ENCODE peak calls at places on chromosomes 12 and 14, in five cellular contexts. One of them, this sample, is unnamed.

GRCh38 chr12:16112626-16113560 is 164.6 kb downstream of the SLC15A5 start:
- DNase-seq in GM23338: peak
- DNase-seq in endothelial cell of umbilical vein: no peak
- DNase-seq in upper lobe of left lung: no peak
- DNase-seq in spleen: no peak
- DNase-seq in this sample: no peak

GRCh38 chr12:116002890-116003536 is 274.5 kb downstream of the MED13L start:
- DNase-seq in GM23338: no peak
- DNase-seq in endothelial cell of umbilical vein: no peak
- DNase-seq in upper lobe of left lung: no peak
- DNase-seq in spleen: no peak
- DNase-seq in this sample: no peak

GRCh38 chr12:51941669-51942455 is 9.6 kb upstream of the ACVR1B start:
- DNase-seq in GM23338: no peak
- DNase-seq in endothelial cell of umbilical vein: no peak
- DNase-seq in upper lobe of left lung: no peak
- DNase-seq in spleen: no peak
- DNase-seq in this sample: no peak

GRCh38 chr14:51677276-51677675 is 25.6 kb downstream of the FRMD6 start:
- DNase-seq in GM23338: no peak
- DNase-seq in endothelial cell of umbilical vein: no peak
- DNase-seq in upper lobe of left lung: no peak
- DNase-seq in spleen: no peak
- DNase-seq in this sample: no peak

GRCh38 chr14:28941758-28942157 is 175.2 kb downstream of the FOXG1 start:
- DNase-seq in GM23338: no peak
- DNase-seq in endothelial cell of umbilical vein: no peak
- DNase-seq in upper lobe of left lung: no peak
- DNase-seq in spleen: no peak
- DNase-seq in this sample: no peak

GRCh38 chr12:50344775-50345174 is 51.6 kb downstream of the FAM186A start:
- DNase-seq in GM23338: no peak
- DNase-seq in endothelial cell of umbilical vein: no peak
- DNase-seq in upper lobe of left lung: no peak
- DNase-seq in spleen: no peak
- DNase-seq in this sample: no peak

GRCh38 chr12:62767506-62767905 is 167.4 kb downstream of the PPM1H start:
- DNase-seq in GM23338: no peak
- DNase-seq in endothelial cell of umbilical vein: peak
- DNase-seq in upper lobe of left lung: no peak
- DNase-seq in spleen: no peak
- DNase-seq in this sample: no peak

GRCh38 chr12:106428379-106428778 is 70.8 kb downstream of the POLR3B start:
- DNase-seq in GM23338: no peak
- DNase-seq in endothelial cell of umbilical vein: peak
- DNase-seq in upper lobe of left lung: no peak
- DNase-seq in spleen: no peak
- DNase-seq in this sample: no peak

GRCh38 chr12:47107926-47108325 is 28.2 kb upstream of the AMIGO2 start:
- DNase-seq in GM23338: no peak
- DNase-seq in endothelial cell of umbilical vein: no peak
- DNase-seq in upper lobe of left lung: no peak
- DNase-seq in spleen: no peak
- DNase-seq in this sample: no peak

GRCh38 chr14:70268760-70269159 is 80.0 kb upstream of the SLC8A3 start:
- DNase-seq in GM23338: no peak
- DNase-seq in endothelial cell of umbilical vein: no peak
- DNase-seq in upper lobe of left lung: no peak
- DNase-seq in spleen: no peak
- DNase-seq in this sample: no peak

GRCh38 chr12:106170285-106170684 is 31.5 kb upstream of the NUAK1 start:
- DNase-seq in GM23338: no peak
- DNase-seq in endothelial cell of umbilical vein: no peak
- DNase-seq in upper lobe of left lung: no peak
- DNase-seq in spleen: no peak
- DNase-seq in this sample: no peak

GRCh38 chr14:96501383-96501745 is 818 bp upstream of the PAPOLA start:
- DNase-seq in GM23338: no peak
- DNase-seq in endothelial cell of umbilical vein: no peak
- DNase-seq in upper lobe of left lung: no peak
- DNase-seq in spleen: no peak
- DNase-seq in this sample: no peak

GRCh38 chr14:34461334-34462131 is 507 bp downstream of the SPTSSA start:
- DNase-seq in GM23338: peak
- DNase-seq in endothelial cell of umbilical vein: peak
- DNase-seq in upper lobe of left lung: peak
- DNase-seq in spleen: no peak
- DNase-seq in this sample: no peak

GRCh38 chr14:63773504-63773903 is 45.6 kb upstream of the SGPP1 start:
- DNase-seq in GM23338: no peak
- DNase-seq in endothelial cell of umbilical vein: no peak
- DNase-seq in upper lobe of left lung: no peak
- DNase-seq in spleen: no peak
- DNase-seq in this sample: no peak

GRCh38 chr12:93441111-93441616 is 583 bp downstream of the UBE2N start:
- DNase-seq in GM23338: peak
- DNase-seq in endothelial cell of umbilical vein: peak
- DNase-seq in upper lobe of left lung: peak
- DNase-seq in spleen: peak
- DNase-seq in this sample: no peak

GRCh38 chr14:98607341-98607910 is 664.6 kb downstream of the BCL11B start:
- DNase-seq in GM23338: no peak
- DNase-seq in endothelial cell of umbilical vein: no peak
- DNase-seq in upper lobe of left lung: no peak
- DNase-seq in spleen: no peak
- DNase-seq in this sample: peak

GRCh38 chr14:103334644-103335603 is 887 bp downstream of the EIF5 start:
- DNase-seq in GM23338: no peak
- DNase-seq in endothelial cell of umbilical vein: peak
- DNase-seq in upper lobe of left lung: peak
- DNase-seq in spleen: peak
- DNase-seq in this sample: peak

GRCh38 chr14:63134801-63135200 is 69.4 kb upstream of the RHOJ start:
- DNase-seq in GM23338: peak
- DNase-seq in endothelial cell of umbilical vein: peak
- DNase-seq in upper lobe of left lung: no peak
- DNase-seq in spleen: no peak
- DNase-seq in this sample: no peak

GRCh38 chr14:103330536-103330935 is 3.5 kb upstream of the EIF5 start:
- DNase-seq in GM23338: no peak
- DNase-seq in endothelial cell of umbilical vein: no peak
- DNase-seq in upper lobe of left lung: no peak
- DNase-seq in spleen: no peak
- DNase-seq in this sample: no peak

GRCh38 chr12:52949413-52950331 is 754 bp downstream of the KRT18 start:
- DNase-seq in GM23338: peak
- DNase-seq in endothelial cell of umbilical vein: peak
- DNase-seq in upper lobe of left lung: peak
- DNase-seq in spleen: no peak
- DNase-seq in this sample: no peak

GRCh38 chr14:54226558-54226957 is 170.2 kb upstream of the CDKN3 start:
- DNase-seq in GM23338: no peak
- DNase-seq in endothelial cell of umbilical vein: no peak
- DNase-seq in upper lobe of left lung: no peak
- DNase-seq in spleen: no peak
- DNase-seq in this sample: no peak

GRCh38 chr12:121530600-121531355 is 50.0 kb downstream of the KDM2B start:
- DNase-seq in GM23338: peak
- DNase-seq in endothelial cell of umbilical vein: peak
- DNase-seq in upper lobe of left lung: peak
- DNase-seq in spleen: peak
- DNase-seq in this sample: peak

GRCh38 chr14:70822706-70823185 is 13.4 kb upstream of the MAP3K9 start:
- DNase-seq in GM23338: peak
- DNase-seq in endothelial cell of umbilical vein: no peak
- DNase-seq in upper lobe of left lung: peak
- DNase-seq in spleen: peak
- DNase-seq in this sample: no peak

GRCh38 chr12:645563-646071 is 17.6 kb downstream of the NINJ2 start:
- DNase-seq in GM23338: no peak
- DNase-seq in endothelial cell of umbilical vein: peak
- DNase-seq in upper lobe of left lung: no peak
- DNase-seq in spleen: no peak
- DNase-seq in this sample: no peak

GRCh38 chr14:76810953-76811400 is 1.7 kb downstream of the ANGEL1 start:
- DNase-seq in GM23338: peak
- DNase-seq in endothelial cell of umbilical vein: peak
- DNase-seq in upper lobe of left lung: peak
- DNase-seq in spleen: no peak
- DNase-seq in this sample: peak

GRCh38 chr12:44847888-44848770 is 28.0 kb downstream of the NELL2 start:
- DNase-seq in GM23338: no peak
- DNase-seq in endothelial cell of umbilical vein: no peak
- DNase-seq in upper lobe of left lung: no peak
- DNase-seq in spleen: peak
- DNase-seq in this sample: no peak

GRCh38 chr14:65750906-65751305 is 338.4 kb downstream of the FUT8 start:
- DNase-seq in GM23338: no peak
- DNase-seq in endothelial cell of umbilical vein: no peak
- DNase-seq in upper lobe of left lung: no peak
- DNase-seq in spleen: no peak
- DNase-seq in this sample: no peak
- TF ChIP-seq POLR2AphosphoS5 in GM23338: no peak
- TF ChIP-seq POLR2AphosphoS5 in endothelial cell of umbilical vein: no peak
- TF ChIP-seq POLR2AphosphoS5 in upper lobe of left lung: no peak
- TF ChIP-seq POLR2AphosphoS5 in spleen: no peak
- TF ChIP-seq POLR2AphosphoS5 in this sample: no peak

GRCh38 chr12:41439134-41439533 is 251.0 kb downstream of the PDZRN4 start:
- DNase-seq in GM23338: no peak
- DNase-seq in endothelial cell of umbilical vein: no peak
- DNase-seq in upper lobe of left lung: no peak
- DNase-seq in spleen: no peak
- DNase-seq in this sample: no peak
- TF ChIP-seq CTCF in GM23338: no peak
- TF ChIP-seq CTCF in endothelial cell of umbilical vein: no peak
- TF ChIP-seq CTCF in upper lobe of left lung: no peak
- TF ChIP-seq CTCF in spleen: no peak
- TF ChIP-seq CTCF in this sample: no peak

DNA sequence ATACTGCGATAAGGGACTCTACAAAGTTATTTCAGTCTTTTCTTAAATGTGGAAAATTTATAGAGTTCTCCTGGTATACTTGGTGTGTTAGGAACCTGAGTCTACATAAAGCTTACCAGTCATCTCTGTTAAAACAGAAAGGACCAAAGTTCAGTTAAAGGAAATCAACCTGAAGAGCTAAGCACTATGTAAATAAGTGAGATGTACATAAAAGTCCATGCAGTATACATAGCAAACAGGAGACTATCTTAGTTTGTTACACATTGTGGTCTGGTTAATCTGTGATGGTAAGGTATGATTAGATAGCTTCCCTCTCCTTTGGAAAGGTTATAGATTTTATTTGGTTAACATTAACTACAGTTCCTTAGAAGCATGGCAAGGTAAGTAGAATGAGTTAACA is 75.9 kb downstream of the ATP2B1 start:
- DNase-seq in GM23338: no peak
- DNase-seq in endothelial cell of umbilical vein: no peak
- DNase-seq in upper lobe of left lung: no peak
- DNase-seq in spleen: no peak
- DNase-seq in this sample: no peak
- TF ChIP-seq POLR2AphosphoS5 in GM23338: no peak
- TF ChIP-seq POLR2AphosphoS5 in endothelial cell of umbilical vein: no peak
- TF ChIP-seq POLR2AphosphoS5 in upper lobe of left lung: no peak
- TF ChIP-seq POLR2AphosphoS5 in spleen: no peak
- TF ChIP-seq POLR2AphosphoS5 in this sample: no peak

DNA sequence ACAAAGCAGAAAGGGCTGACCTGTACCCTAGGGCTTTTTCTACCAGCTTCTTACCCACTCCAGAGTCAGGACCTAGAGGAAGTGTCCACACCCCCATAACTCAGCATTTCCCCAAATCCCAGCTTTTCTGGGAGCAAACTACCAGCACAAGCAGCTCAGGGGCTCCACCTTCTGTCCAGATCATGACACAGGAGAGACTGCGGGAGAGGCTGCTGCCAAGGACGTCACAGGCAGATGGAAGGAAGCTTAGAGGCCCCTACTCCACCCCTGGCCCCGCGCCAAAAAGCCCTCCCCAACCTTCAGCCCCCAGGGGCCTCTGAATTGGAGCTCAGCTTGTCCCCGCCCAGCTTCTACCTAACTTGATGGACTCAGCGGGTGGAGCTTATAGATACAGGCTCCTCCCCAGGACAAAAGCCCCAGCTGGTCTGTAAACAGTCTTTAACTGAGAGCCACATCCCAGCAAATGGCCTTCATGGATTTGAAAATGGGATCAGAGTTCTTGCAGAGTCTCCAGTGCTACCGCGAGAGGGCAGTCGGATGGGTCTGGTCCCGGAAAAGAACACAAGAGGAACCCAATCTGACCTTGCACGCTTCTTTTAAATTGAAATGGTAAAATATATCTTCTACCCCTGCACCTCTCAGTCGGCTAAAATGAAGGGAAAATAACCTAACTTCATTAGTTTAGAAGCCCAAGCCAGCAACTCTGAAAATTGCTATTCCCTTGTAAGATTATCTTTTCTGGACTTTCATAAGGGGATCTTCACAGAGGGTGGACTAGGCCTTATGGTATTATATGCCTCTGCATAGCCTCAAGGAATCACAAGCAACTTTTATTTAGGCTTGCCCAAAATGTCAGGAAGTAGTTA is 6.8 kb upstream of the BAZ2A start:
- DNase-seq in GM23338: peak
- DNase-seq in endothelial cell of umbilical vein: peak
- DNase-seq in upper lobe of left lung: peak
- DNase-seq in spleen: peak
- DNase-seq in this sample: peak
- TF ChIP-seq CTCF in GM23338: peak
- TF ChIP-seq CTCF in endothelial cell of umbilical vein: peak
- TF ChIP-seq CTCF in upper lobe of left lung: peak
- TF ChIP-seq CTCF in spleen: peak
- TF ChIP-seq CTCF in this sample: peak

DNA sequence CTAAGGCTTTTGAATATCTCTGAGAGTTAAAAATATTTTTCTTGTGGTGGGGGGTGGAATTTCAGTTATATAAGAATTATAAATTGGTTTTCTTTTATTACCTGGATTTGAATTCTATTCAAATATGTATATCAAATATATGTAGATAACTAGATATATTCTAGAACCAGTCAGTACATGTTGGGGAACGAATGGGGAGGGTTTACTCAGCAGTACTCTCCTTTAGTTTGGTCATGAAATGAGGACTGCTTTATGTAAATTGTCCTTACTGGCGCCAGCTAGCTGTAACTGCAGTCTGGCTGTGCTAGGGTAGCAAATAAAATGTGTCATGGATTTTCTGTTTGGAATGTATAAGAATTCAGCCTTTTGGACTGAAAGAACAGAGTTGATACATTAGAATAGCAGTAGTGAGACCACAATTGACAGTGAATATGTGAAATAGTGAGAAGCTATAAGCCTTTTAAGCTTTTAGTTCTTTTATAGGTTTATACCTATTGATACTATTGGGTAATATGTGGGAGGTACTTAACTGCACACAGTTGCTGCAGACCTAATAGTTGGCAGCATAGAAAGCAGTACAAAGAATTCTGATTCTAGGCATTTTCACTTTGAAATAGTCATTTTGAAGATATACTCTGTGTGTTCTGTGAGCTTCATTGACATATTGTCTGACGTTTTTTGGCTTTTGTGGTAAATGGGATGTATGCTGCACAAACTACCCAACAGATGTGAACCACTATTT is 29.0 kb downstream of the ATF7IP start:
- DNase-seq in GM23338: peak
- DNase-seq in endothelial cell of umbilical vein: peak
- DNase-seq in upper lobe of left lung: peak
- DNase-seq in spleen: no peak
- DNase-seq in this sample: no peak
- TF ChIP-seq POLR2AphosphoS5 in GM23338: no peak
- TF ChIP-seq POLR2AphosphoS5 in endothelial cell of umbilical vein: no peak
- TF ChIP-seq POLR2AphosphoS5 in upper lobe of left lung: no peak
- TF ChIP-seq POLR2AphosphoS5 in spleen: no peak
- TF ChIP-seq POLR2AphosphoS5 in this sample: peak